ENCODE peak calls at places on chromosomes 2 and 18, in nine cellular contexts. C is cardiac muscle cell; N is fibroblast of lung; S is GM23248; G is CD4-positive, alpha-beta memory T cell; E is AG04450; P is tibial artery; D is CD4-positive, CD25-positive, alpha-beta regulatory T cell; U is K562. F is an unnamed sample.

GRCh38 chr18:45373286-45373880 is 241.9 kb upstream of the SLC14A2 start:
- DNase-seq in D (no peak), P (no peak), N (peak; percentile 7), E (no peak), G (no peak), S (no peak), C (no peak), U (no peak), F (no peak)

GRCh38 chr2:181250691-181251090 is 206.5 kb upstream of the ITGA4 start:
- DNase-seq in E (no peak), G (no peak), P (no peak), C (no peak), U (no peak), D (no peak), S (peak; percentile 62), N (no peak), F (no peak)

GRCh38 chr2:31475692-31476091 is 61.1 kb upstream of the XDH start:
- DNase-seq in U (no peak), S (peak; percentile 92), P (no peak), D (no peak), E (peak; percentile 7), C (no peak), G (no peak), N (peak; percentile 61), F (no peak)

GRCh38 chr2:19865151-19865550 is 36.6 kb downstream of the TTC32 start:
- DNase-seq in U (peak; percentile 16), D (no peak), S (no peak), C (no peak), G (no peak), P (no peak), E (no peak), N (no peak), F (no peak)

GRCh38 chr2:9423922-9424272 is 443 bp downstream of the CPSF3 start:
- DNase-seq in E (no peak), G (peak; percentile 41), N (peak; percentile 38), C (no peak), S (peak; percentile 70), U (peak; percentile 35), P (no peak), D (no peak), F (no peak)

GRCh38 chr18:11887305-11888262 is 20.5 kb downstream of the MPPE1 start:
- DNase-seq in C (no peak), N (peak; percentile 75), P (no peak), D (no peak), U (no peak), G (no peak), S (no peak), E (no peak), F (no peak)

GRCh38 chr2:26025509-26025908 is 8.4 kb upstream of the RAB10 start:
- DNase-seq in E (no peak), S (no peak), P (no peak), D (no peak), C (no peak), G (no peak), U (no peak), N (no peak), F (no peak)

GRCh38 chr2:7044253-7045250 is 127.3 kb downstream of the RNF144A start:
- DNase-seq in C (peak; percentile 49), E (peak; percentile 1), P (peak; percentile 59), D (peak; percentile 53), S (peak; percentile 64), U (peak; percentile 73), G (peak; percentile 63), N (peak; percentile 44), F (peak; percentile 67)

GRCh38 chr2:56102866-56103265 is 80.9 kb upstream of the CCDC85A start:
- DNase-seq in C (no peak), P (no peak), U (no peak), G (no peak), D (no peak), S (peak; percentile 43), E (no peak), N (peak; percentile 30), F (no peak)

DNA sequence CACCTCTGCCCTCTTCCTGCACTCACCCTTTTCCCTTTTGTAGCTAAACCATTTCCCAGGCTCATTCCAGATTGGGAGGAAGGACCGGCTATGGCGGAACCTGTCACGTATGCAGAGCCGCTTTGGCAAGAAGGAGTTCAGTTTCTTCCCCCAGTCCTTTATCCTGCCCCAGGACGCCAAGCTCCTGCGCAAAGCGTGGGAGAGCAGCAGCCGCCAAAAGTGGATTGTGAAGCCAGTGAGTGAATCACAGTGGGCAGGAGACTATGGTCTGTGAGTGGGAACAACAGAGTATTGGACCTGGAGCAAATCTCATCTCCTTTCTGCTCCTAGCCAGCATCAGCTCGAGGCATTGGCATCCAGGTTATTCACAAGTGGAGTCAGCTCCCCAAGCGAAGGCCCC is 35.0 kb upstream of the CYP27A1 start:
- DNase-seq in C (no peak), G (no peak), S (no peak), E (no peak), U (no peak), D (no peak), N (no peak), P (no peak), F (no peak)
- H3K27ac ChIP-seq in C (no peak overlapping the region), G (no peak overlapping the region), S (no peak overlapping the region), E (no peak overlapping the region), U (no peak overlapping the region), D (no peak overlapping the region), N (no peak overlapping the region), P (no peak overlapping the region), F (no peak overlapping the region)

GRCh38 chr2:229027353-229028115 is 243.6 kb downstream of the PID1 start:
- DNase-seq in P (no peak), U (no peak), S (no peak), E (no peak), N (no peak), C (no peak), D (no peak), G (no peak), F (no peak)

GRCh38 chr2:229033816-229034215 is 237.3 kb downstream of the PID1 start:
- DNase-seq in S (peak; percentile 3), N (no peak), G (no peak), P (no peak), U (no peak), D (no peak), E (no peak), C (no peak), F (no peak)

DNA sequence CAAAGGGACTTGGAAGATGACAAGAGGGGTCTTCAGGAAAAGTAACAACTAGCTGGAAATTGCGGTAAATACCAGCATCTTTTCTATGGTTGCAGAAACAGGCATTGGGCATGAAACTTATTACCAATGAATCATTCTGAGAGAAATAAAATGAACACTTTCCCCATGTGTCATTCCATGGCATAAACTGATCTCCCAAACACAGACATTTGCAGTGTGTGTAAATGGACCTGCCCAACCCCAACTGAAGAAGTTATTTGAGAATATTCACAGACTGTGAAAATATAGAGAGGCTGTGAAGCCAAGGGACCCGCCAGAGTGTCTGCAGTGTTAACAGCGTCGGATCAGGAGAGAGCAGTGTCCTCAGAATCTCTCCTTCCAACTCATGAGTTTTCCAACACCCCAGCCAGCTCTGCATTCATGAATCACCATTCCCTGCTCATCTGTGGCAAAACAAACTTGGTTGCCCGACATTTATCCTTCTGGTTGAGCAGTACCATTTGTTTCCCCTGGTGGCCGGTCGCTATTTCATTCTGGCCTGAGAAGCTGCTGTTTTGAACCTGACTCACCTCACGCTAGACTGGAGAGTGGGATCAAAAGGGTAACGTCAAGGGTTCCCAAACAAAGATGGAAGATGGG is 238.4 kb downstream of the PID1 start:
- DNase-seq in G (no peak), U (no peak), C (no peak), D (no peak), E (no peak), P (no peak), S (peak; percentile 67), N (no peak), F (no peak)
- H3K9me3 ChIP-seq in G (no peaks in the 10 kb centered on the region), U (no peaks in the 10 kb centered on the region), C (no peaks in the 10 kb centered on the region), D (no peaks in the 10 kb centered on the region), E (peaks cover 10% of the 10 kb centered on the region), P (no peaks in the 10 kb centered on the region), S (no peaks in the 10 kb centered on the region), N (no peaks in the 10 kb centered on the region), F (peaks cover 3% of the 10 kb centered on the region)

GRCh38 chr2:241271641-241272297 is 43.7 kb downstream of the HDLBP start:
- DNase-seq in P (peak; percentile 92), G (peak; percentile 49), U (peak; percentile 33), D (peak; percentile 29), N (peak; percentile 82), S (peak; percentile 96), E (peak; percentile 33), C (peak; percentile 79), F (peak; percentile 40)

GRCh38 chr2:241274127-241274526 is 41.3 kb downstream of the HDLBP start:
- DNase-seq in N (no peak), D (no peak), U (no peak), E (no peak), S (peak; percentile 5), G (peak; percentile 6), C (no peak), P (no peak), F (no peak)

GRCh38 chr2:241272298-241272721 is 43.2 kb downstream of the HDLBP start:
- DNase-seq in P (peak; percentile 31), D (no peak), U (peak; percentile 13), N (peak; percentile 14), S (peak; percentile 78), C (peak; percentile 73), E (no peak), G (no peak), F (peak; percentile 5)

GRCh38 chr2:241272722-241273551 is 42.5 kb downstream of the HDLBP start:
- DNase-seq in E (peak; percentile 20), N (peak; percentile 66), G (peak; percentile 36), C (peak; percentile 76), S (peak; percentile 88), P (peak; percentile 74), D (peak; percentile 28), U (peak; percentile 50), F (peak; percentile 13)

GRCh38 chr2:241273552-241273988 is 41.9 kb downstream of the HDLBP start:
- DNase-seq in E (no peak), N (no peak), P (no peak), D (no peak), C (no peak), S (peak; percentile 24), G (peak; percentile 9), U (no peak), F (no peak)
- H3K4me3 ChIP-seq in E (peak overlapping the region; percentile 84), N (no peak overlapping the region), P (no peak overlapping the region), D (peak overlapping the region; percentile 49), C (no peak overlapping the region), S (peak overlapping the region; percentile 96), G (no peak overlapping the region), U (no peak overlapping the region), F (no peak overlapping the region)

GRCh38 chr2:66366619-66367018 is 68.3 kb upstream of the MEIS1 start:
- DNase-seq in D (no peak), N (no peak), S (no peak), U (no peak), C (no peak), E (no peak), G (no peak), P (no peak), F (no peak)

GRCh38 chr2:66362651-66363050 is 72.3 kb upstream of the MEIS1 start:
- DNase-seq in U (no peak), C (peak; percentile 19), S (no peak), D (no peak), N (no peak), P (no peak), G (no peak), E (no peak), F (no peak)

DNA sequence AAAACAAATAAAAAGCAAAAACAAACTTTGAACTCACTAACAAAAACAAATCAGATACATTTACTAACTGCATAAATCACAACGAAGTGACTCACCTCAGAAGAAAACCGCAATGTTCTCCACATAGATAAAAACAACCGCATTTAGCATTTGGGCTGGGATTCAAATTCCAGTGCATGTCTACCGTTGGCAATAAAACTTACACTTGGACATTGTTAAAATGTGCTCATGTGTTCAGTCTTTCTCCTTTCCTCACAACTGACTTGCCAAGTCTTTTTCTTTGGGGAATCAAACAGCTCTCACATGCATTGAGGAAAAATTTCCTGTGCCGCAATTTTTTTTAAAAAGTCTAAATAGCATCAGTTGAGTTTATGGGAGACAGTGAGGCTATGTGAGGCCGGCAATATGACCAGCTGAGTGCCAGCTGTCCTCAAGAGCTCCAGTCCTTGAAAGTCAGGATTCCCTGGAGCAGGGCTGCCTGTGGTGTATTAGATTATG is 70.4 kb upstream of the MEIS1 start:
- DNase-seq in U (no peak), N (peak; percentile 93), G (no peak), S (peak; percentile 57), D (no peak), C (peak; percentile 9), E (no peak), P (no peak), F (no peak)
- H3K27ac ChIP-seq in U (no peak overlapping the region), N (no peak overlapping the region), G (no peak overlapping the region), S (no peak overlapping the region), D (no peak overlapping the region), C (no peak overlapping the region), E (no peak overlapping the region), P (no peak overlapping the region), F (no peak overlapping the region)

F was measured in naive thymus-derived CD4-positive, alpha-beta T cell.